ENCODE peak calls at places on chromosomes 5 and 9, in four cellular contexts. One of them, this sample, is unnamed.
A peak's percentile ranks its signal among the peaks of the same experiment; 100 is the strongest.

GRCh38 chr5:39080597-39081204 is 6.5 kb upstream of the RICTOR start:
- DNase-seq in lower lobe of right lung: no peak
- DNase-seq in fibroblast of lung: peak; percentile 87
- DNase-seq in HCT116: peak; percentile 60
- DNase-seq in this sample: no peak

GRCh38 chr9:117315236-117315635 is 99.6 kb downstream of the ASTN2 start:
- DNase-seq in lower lobe of right lung: no peak
- DNase-seq in fibroblast of lung: no peak
- DNase-seq in HCT116: no peak
- DNase-seq in this sample: no peak

GRCh38 chr9:115633099-115633498 is 515.1 kb upstream of the TNC start:
- DNase-seq in lower lobe of right lung: no peak
- DNase-seq in fibroblast of lung: no peak
- DNase-seq in HCT116: no peak
- DNase-seq in this sample: no peak

GRCh38 chr9:111945216-111945615 is 48.6 kb downstream of the UGCG start:
- DNase-seq in lower lobe of right lung: no peak
- DNase-seq in fibroblast of lung: peak; percentile 70
- DNase-seq in HCT116: no peak
- DNase-seq in this sample: no peak

GRCh38 chr9:70477146-70477745 is 62.8 kb upstream of the KLF9 start:
- DNase-seq in lower lobe of right lung: no peak
- DNase-seq in fibroblast of lung: peak; percentile 60
- DNase-seq in HCT116: no peak
- DNase-seq in this sample: no peak

GRCh38 chr5:1172670-1173404 is 28.6 kb upstream of the SLC6A19 start:
- DNase-seq in lower lobe of right lung: peak; percentile 26
- DNase-seq in fibroblast of lung: no peak
- DNase-seq in HCT116: no peak
- DNase-seq in this sample: no peak

GRCh38 chr5:134463991-134464760 is 52.5 kb upstream of the CDKN2AIPNL start:
- DNase-seq in lower lobe of right lung: no peak
- DNase-seq in fibroblast of lung: no peak
- DNase-seq in HCT116: no peak
- DNase-seq in this sample: no peak

GRCh38 chr5:155150012-155150411 is 136.5 kb downstream of the KIF4B start:
- DNase-seq in lower lobe of right lung: no peak
- DNase-seq in fibroblast of lung: no peak
- DNase-seq in HCT116: no peak
- DNase-seq in this sample: no peak

GRCh38 chr5:10719965-10720364 is 41.1 kb downstream of the DAP start:
- DNase-seq in lower lobe of right lung: no peak
- DNase-seq in fibroblast of lung: peak; percentile 87
- DNase-seq in HCT116: peak; percentile 86
- DNase-seq in this sample: peak; percentile 96

GRCh38 chr9:21252727-21253547 is 13.1 kb upstream of the IFNA14 start:
- DNase-seq in lower lobe of right lung: peak; percentile 57
- DNase-seq in fibroblast of lung: peak; percentile 33
- DNase-seq in HCT116: peak; percentile 38
- DNase-seq in this sample: no peak

GRCh38 chr9:125446581-125447094 is 185.0 kb downstream of the GAPVD1 start:
- DNase-seq in lower lobe of right lung: no peak
- DNase-seq in fibroblast of lung: no peak
- DNase-seq in HCT116: no peak
- DNase-seq in this sample: no peak

GRCh38 chr5:95728494-95729114 is 2.5 kb upstream of the RHOBTB3 start:
- DNase-seq in lower lobe of right lung: no peak
- DNase-seq in fibroblast of lung: no peak
- DNase-seq in HCT116: no peak
- DNase-seq in this sample: no peak
- H3K4me3 ChIP-seq in lower lobe of right lung: no peak overlapping the region
- H3K4me3 ChIP-seq in fibroblast of lung: no peak overlapping the region
- H3K4me3 ChIP-seq in HCT116: no peak overlapping the region
- H3K4me3 ChIP-seq in this sample: no peak overlapping the region

GRCh38 chr9:38334234-38334633 is 58.3 kb upstream of the ALDH1B1 start:
- DNase-seq in lower lobe of right lung: no peak
- DNase-seq in fibroblast of lung: no peak
- DNase-seq in HCT116: no peak
- DNase-seq in this sample: no peak
- TF ChIP-seq CTCF in lower lobe of right lung: no peak
- TF ChIP-seq CTCF in fibroblast of lung: peak; percentile 21
- TF ChIP-seq CTCF in HCT116: peak; percentile 46
- TF ChIP-seq CTCF in this sample: peak; percentile 26

GRCh38 chr9:136399176-136400037 is 563 bp downstream of the SNAPC4 start:
- DNase-seq in lower lobe of right lung: no peak
- DNase-seq in fibroblast of lung: no peak
- DNase-seq in HCT116: no peak
- DNase-seq in this sample: no peak

GRCh38 chr9:136396219-136396515 is 3.8 kb downstream of the SNAPC4 start:
- DNase-seq in lower lobe of right lung: no peak
- DNase-seq in fibroblast of lung: no peak
- DNase-seq in HCT116: no peak
- DNase-seq in this sample: no peak

GRCh38 chr9:136400038-136400834 is at the start of gene SNAPC4:
- DNase-seq in lower lobe of right lung: peak; percentile 90
- DNase-seq in fibroblast of lung: peak; percentile 82
- DNase-seq in HCT116: peak; percentile 62
- DNase-seq in this sample: peak; percentile 32

GRCh38 chr9:136397643-136398042 is 2.3 kb downstream of the SNAPC4 start:
- DNase-seq in lower lobe of right lung: no peak
- DNase-seq in fibroblast of lung: no peak
- DNase-seq in HCT116: no peak
- DNase-seq in this sample: no peak

DNA sequence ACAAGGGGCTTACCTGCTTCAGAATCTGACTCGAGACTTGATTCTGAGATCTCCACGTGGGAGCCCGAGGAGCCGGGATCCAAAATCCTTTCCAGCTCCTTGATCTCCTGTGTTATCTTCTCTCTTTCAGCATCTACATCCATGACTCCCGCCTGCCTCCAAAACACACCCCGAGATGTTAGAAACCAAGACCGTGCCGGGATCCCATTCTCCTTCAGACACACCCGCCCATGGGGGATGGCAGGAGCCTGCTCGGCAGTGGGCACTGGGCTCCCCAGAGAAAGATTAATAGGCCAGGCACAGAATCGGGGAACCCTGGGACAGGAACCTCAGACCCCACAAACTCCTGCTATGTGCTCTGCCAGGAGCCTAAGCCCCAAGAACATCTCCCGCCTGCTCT is 1.7 kb downstream of the SNAPC4 start:
- DNase-seq in lower lobe of right lung: no peak
- DNase-seq in fibroblast of lung: no peak
- DNase-seq in HCT116: no peak
- DNase-seq in this sample: no peak
- H3K36me3 ChIP-seq in lower lobe of right lung: peaks cover 50% of the 10 kb centered on the region
- H3K36me3 ChIP-seq in fibroblast of lung: peaks cover 25% of the 10 kb centered on the region
- H3K36me3 ChIP-seq in HCT116: peaks cover 48% of the 10 kb centered on the region
- H3K36me3 ChIP-seq in this sample: peaks cover 2% of the 10 kb centered on the region

DNA sequence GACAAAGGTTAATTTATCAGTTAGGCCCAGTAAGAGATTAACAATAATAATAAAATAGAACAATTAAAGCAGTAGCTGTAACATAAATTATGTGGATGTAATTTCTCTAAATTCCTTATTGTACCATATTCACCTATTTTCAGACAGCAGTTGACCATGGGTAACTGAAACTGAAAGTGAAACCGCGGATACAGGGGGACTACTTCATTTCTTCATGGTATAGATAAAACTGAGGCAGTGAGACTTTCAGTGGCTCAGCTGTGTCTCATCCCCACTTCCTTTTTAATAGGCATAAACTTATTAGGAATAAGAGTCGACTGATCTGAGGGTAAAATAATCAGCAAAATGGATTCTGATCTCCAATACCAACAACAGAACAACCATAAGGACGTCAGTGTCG is 174.0 kb upstream of the WWC1 start:
- DNase-seq in lower lobe of right lung: no peak
- DNase-seq in fibroblast of lung: no peak
- DNase-seq in HCT116: no peak
- DNase-seq in this sample: no peak
- H3K4me3 ChIP-seq in lower lobe of right lung: no peak overlapping the region
- H3K4me3 ChIP-seq in fibroblast of lung: no peak overlapping the region
- H3K4me3 ChIP-seq in HCT116: no peak overlapping the region
- H3K4me3 ChIP-seq in this sample: no peak overlapping the region

DNA sequence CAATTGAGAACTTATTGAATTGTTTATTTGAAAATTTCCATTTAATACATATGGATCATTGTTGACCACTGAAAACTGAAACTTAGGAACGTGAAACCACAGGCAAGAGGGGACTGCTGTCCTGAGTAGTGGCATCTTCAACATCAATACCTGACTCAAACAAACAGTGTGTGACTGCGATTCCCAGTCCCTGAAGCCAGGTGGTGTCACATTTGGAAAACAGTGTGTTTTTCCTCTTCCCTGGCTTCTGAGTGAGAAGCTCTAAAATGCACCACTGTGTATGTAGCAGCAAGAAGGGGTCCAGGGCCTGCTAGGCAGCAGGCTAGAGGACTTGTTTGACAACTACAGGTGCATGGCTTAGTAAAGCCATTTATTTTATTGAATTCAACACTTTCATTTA is 10.8 kb downstream of the GAPT start:
- DNase-seq in lower lobe of right lung: no peak
- DNase-seq in fibroblast of lung: no peak
- DNase-seq in HCT116: no peak
- DNase-seq in this sample: no peak
- TF ChIP-seq CTCF in lower lobe of right lung: no peak
- TF ChIP-seq CTCF in fibroblast of lung: no peak
- TF ChIP-seq CTCF in HCT116: peak; percentile 40
- TF ChIP-seq CTCF in this sample: no peak

DNA sequence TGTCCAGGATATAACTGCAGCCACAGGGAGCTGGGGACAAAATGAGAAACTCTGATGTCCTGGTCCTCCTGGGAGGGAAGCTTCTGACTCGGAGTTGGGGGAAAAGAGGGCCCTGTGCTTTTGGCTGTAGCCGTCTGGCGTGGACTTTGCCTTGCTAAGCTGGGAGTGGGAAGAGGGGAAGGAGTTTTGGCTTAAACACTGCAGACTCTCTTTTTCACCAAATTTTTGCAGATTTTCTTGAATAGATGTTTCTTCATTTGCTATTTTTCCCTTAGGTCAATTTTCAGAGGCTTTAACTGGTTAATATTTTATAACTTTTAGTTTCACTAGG is 15.7 kb upstream of the MAT2B start:
- DNase-seq in lower lobe of right lung: no peak
- DNase-seq in fibroblast of lung: no peak
- DNase-seq in HCT116: no peak
- DNase-seq in this sample: no peak
- H3K36me3 ChIP-seq in lower lobe of right lung: no peaks in the 10 kb centered on the region
- H3K36me3 ChIP-seq in fibroblast of lung: peaks cover 2% of the 10 kb centered on the region
- H3K36me3 ChIP-seq in HCT116: peaks cover 11% of the 10 kb centered on the region
- H3K36me3 ChIP-seq in this sample: no peaks in the 10 kb centered on the region

DNA sequence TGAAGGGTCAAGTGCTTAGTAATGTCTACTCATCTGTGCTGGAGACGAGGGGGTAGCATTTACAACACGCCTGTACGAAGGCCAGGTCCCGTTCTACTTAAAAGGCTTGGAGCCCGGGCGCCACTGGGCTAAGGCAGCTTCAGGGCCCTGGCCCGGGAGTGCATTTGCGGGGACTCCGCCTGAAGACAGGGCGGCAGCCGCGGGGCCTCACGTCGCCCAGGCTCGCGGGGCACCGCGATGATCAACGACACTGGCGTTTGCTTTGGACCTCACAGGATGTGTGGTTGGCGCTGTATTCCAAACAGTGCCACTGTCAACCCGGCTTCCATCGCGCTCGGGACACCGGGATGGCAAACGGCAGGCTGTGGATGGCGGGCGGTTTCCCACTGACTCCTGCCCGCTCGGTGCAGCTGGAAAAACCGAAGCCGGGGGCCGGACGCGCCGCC is 1.1 kb upstream of the TENT4A start:
- DNase-seq in lower lobe of right lung: peak; percentile 72
- DNase-seq in fibroblast of lung: peak; percentile 51
- DNase-seq in HCT116: no peak
- DNase-seq in this sample: no peak
- H3K4me3 ChIP-seq in lower lobe of right lung: peak overlapping the region; percentile 64
- H3K4me3 ChIP-seq in fibroblast of lung: peak overlapping the region; percentile 83
- H3K4me3 ChIP-seq in HCT116: peak overlapping the region; percentile 59
- H3K4me3 ChIP-seq in this sample: peak overlapping the region; percentile 81

GRCh38 chr9:10366171-10366779 is 246.5 kb downstream of the PTPRD start:
- DNase-seq in lower lobe of right lung: no peak
- DNase-seq in fibroblast of lung: peak; percentile 35
- DNase-seq in HCT116: peak; percentile 2
- DNase-seq in this sample: no peak
- TF ChIP-seq CTCF in lower lobe of right lung: peak; percentile 50
- TF ChIP-seq CTCF in fibroblast of lung: peak; percentile 65
- TF ChIP-seq CTCF in HCT116: peak; percentile 32
- TF ChIP-seq CTCF in this sample: peak; percentile 63

This sample was measured in kidney epithelial cell.